ENCODE peak calls at places on chromosomes 4 and X, in six cellular contexts. O is suprapubic skin, G is fibroblast of mammary gland, E is GM12865, X is tibial artery, H is cardiac muscle cell. A is an unnamed sample.
A peak's percentile ranks its signal among the peaks of the same experiment; 100 is the strongest.

GRCh38 chr4:140256335-140256734 is 102.4 kb upstream of the MAML3 start:
- DNase-seq in G (peak; percentile 79), E (no peak), X (no peak), H (no peak), O (no peak), A (peak; percentile 87)

GRCh38 chr4:65968873-65969272 is 298.6 kb upstream of the EPHA5 start:
- DNase-seq in O (no peak), E (no peak), G (peak; percentile 68), X (no peak), H (no peak), A (no peak)

GRCh38 chr4:8706221-8707044 is 113.9 kb downstream of the CPZ start:
- DNase-seq in H (no peak), X (peak; percentile 53), E (no peak), G (no peak), O (peak; percentile 43), A (no peak)

GRCh38 chrX:19721726-19722370 is 165.6 kb downstream of the SH3KBP1 start:
- DNase-seq in E (no peak), X (no peak), H (no peak), G (no peak), O (no peak), A (no peak)

GRCh38 chr4:3213101-3213416 is 35.9 kb upstream of the MSANTD1 start:
- DNase-seq in O (no peak), E (no peak), H (no peak), X (no peak), G (no peak), A (no peak)

GRCh38 chrX:13000311-13000811 is 25.5 kb downstream of the TMSB4X start:
- DNase-seq in E (peak; percentile 82), X (no peak), G (no peak), H (no peak), O (no peak), A (no peak)

GRCh38 chrX:12434493-12434892 is 296.2 kb downstream of the FRMPD4 start:
- DNase-seq in G (no peak), O (no peak), X (no peak), H (no peak), E (no peak), A (no peak)

GRCh38 chrX:100685997-100686305 is 42.0 kb downstream of the SRPX2 start:
- DNase-seq in G (no peak), X (no peak), E (no peak), H (no peak), O (no peak), A (no peak)

GRCh38 chr4:124483043-124483906 is 229.3 kb downstream of the ANKRD50 start:
- DNase-seq in H (peak; percentile 64), E (no peak), X (no peak), G (no peak), O (no peak), A (no peak)

GRCh38 chrX:9569875-9570274 is 105.0 kb downstream of the TBL1X start:
- DNase-seq in H (no peak), X (no peak), G (peak; percentile 25), O (no peak), E (no peak), A (no peak)

GRCh38 chr4:53917719-53918118 is 146.7 kb downstream of the CHIC2 start:
- DNase-seq in O (no peak), X (no peak), E (no peak), G (peak; percentile 48), H (no peak), A (no peak)

GRCh38 chrX:131572372-131573014 is 28.6 kb downstream of the OR13H1 start:
- DNase-seq in X (no peak), O (no peak), H (no peak), G (no peak), E (no peak), A (no peak)

GRCh38 chrX:64093761-64094160 is 111.7 kb downstream of the AMER1 start:
- DNase-seq in G (peak; percentile 3), H (peak; percentile 22), X (no peak), O (no peak), E (peak; percentile 1), A (no peak)

GRCh38 chr4:181761130-181761529 is 482.1 kb upstream of the TENM3 start:
- DNase-seq in G (peak; percentile 55), H (no peak), O (no peak), X (no peak), E (no peak), A (no peak)

GRCh38 chrX:115030635-115031034 is 13.2 kb upstream of the IL13RA2 start:
- DNase-seq in O (no peak), E (peak; percentile 3), X (no peak), H (no peak), G (no peak), A (no peak)

GRCh38 chrX:72126539-72127140 is 5.1 kb downstream of the RTL5 start:
- DNase-seq in X (peak; percentile 92), H (peak; percentile 79), E (peak; percentile 77), O (peak; percentile 93), G (peak; percentile 92), A (peak; percentile 86)

GRCh38 chrX:106957856-106958255 is 37.7 kb downstream of the CLDN2 start:
- DNase-seq in E (no peak), O (no peak), G (no peak), X (no peak), H (no peak), A (no peak)

GRCh38 chrX:102976793-102977495 is 39.9 kb downstream of the RAB40AL start:
- DNase-seq in E (no peak), O (no peak), G (peak; percentile 18), H (no peak), X (no peak), A (peak; percentile 61)

GRCh38 chrX:22795680-22796079 is 204.1 kb upstream of the DDX53 start:
- DNase-seq in E (no peak), H (no peak), O (no peak), X (no peak), G (peak; percentile 36), A (no peak)

GRCh38 chr4:30821275-30821674 is 101.1 kb downstream of the PCDH7 start:
- DNase-seq in O (no peak), X (no peak), H (no peak), G (no peak), E (no peak), A (no peak)

GRCh38 chr4:82774711-82775171 is 23.9 kb downstream of the SCD5 start:
- DNase-seq in G (peak; percentile 28), O (no peak), H (no peak), E (no peak), X (no peak), A (no peak)

GRCh38 chrX:48683411-48683982 is at the start of gene WAS:
- DNase-seq in E (peak; percentile 81), O (no peak), X (no peak), G (no peak), H (no peak), A (no peak)

GRCh38 chr4:112060212-112060611 is 85.0 kb upstream of the FAM241A start:
- DNase-seq in E (peak; percentile 27), X (no peak), O (no peak), H (peak; percentile 63), G (peak; percentile 54), A (peak; percentile 21)
- TF ChIP-seq CTCF in E (peak; percentile 33), X (no peak), O (no peak), H (peak; percentile 49), G (peak; percentile 70), A (peak; percentile 59)

GRCh38 chr4:177696438-177696966 is 254.3 kb upstream of the AGA start:
- DNase-seq in X (no peak), E (no peak), O (no peak), G (peak; percentile 30), H (no peak), A (no peak)

DNA sequence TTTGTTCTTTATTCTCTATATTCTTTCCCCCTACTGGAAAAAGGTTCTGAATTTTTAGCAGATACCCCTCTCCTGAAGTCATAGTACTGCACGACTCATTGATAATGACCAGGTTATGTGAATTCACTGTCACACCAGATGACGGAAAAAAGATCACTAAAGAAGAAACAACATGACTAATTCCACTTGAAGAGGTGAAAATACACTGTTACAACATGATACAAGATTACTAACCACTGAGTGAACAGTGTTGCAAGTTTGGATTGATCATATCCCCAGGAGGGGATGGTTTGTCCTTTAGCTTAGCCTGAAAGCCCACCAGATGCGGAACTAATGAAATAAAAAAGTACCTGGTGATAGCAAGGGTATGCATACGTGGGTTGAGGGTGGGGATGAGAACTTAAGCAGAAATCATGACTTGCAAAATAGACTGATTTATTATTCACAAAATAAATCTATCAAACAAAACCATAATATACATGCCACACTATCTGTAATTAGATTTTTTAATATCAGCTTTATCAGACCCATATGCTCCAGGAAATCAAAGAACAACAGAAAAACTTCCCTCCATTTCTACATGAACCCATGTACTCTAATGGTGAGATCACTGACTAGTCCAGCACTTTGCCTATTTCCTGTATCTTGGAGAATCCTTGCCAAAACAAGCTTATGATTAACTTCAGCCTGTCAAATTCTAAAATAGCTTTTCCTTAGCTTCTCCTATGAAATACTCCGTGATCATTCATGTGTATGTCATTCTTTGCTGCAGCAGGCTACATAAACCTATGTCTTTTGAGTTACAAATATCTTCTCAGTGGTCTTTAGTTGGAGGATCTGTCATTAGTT is 257.4 kb upstream of the AGA start:
- DNase-seq in G (peak; percentile 75), X (no peak), O (no peak), E (no peak), H (no peak), A (no peak)
- H3K4me3 ChIP-seq in G (no peak overlapping the region), X (no peak overlapping the region), O (no peak overlapping the region), E (no peak overlapping the region), H (no peak overlapping the region), A (no peak overlapping the region)

DNA sequence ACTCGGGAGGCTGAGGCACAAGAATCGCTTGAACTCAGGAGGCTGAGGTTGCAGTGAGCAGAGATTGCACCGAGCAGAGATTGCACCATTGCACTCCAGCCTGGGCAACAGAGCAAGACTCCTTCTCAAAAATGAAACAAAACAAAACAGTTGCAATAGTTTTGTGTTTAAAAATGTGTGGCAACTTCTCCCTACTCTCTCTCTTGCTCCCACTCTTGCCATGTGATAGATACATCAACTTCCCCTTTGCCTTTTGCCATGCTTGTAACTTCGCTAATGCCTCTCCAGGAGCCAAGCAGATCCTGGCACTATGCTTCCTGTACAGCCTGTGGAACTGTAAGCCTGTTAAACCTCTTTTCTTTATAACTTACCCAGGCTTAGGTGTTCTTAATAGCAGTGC is 52.5 kb upstream of the INTU start:
- DNase-seq in X (no peak), E (no peak), G (no peak), O (no peak), H (no peak), A (no peak)
- TF ChIP-seq CTCF in X (no peak), E (no peak), G (no peak), O (no peak), H (no peak), A (no peak)

GRCh38 chrX:50183891-50184290 is 16.9 kb downstream of the AKAP4 start:
- DNase-seq in O (no peak), G (no peak), H (no peak), X (no peak), E (no peak), A (no peak)
- H3K4me3 ChIP-seq in O (no peak overlapping the region), G (no peak overlapping the region), H (no peak overlapping the region), X (no peak overlapping the region), E (no peak overlapping the region), A (no peak overlapping the region)

GRCh38 chr4:26860157-26860921 is at the start of gene STIM2:
- DNase-seq in X (peak; percentile 98), H (peak; percentile 97), E (peak; percentile 98), O (peak; percentile 96), G (peak; percentile 94), A (peak; percentile 96)
- TF ChIP-seq CTCF in X (peak; percentile 31), H (peak; percentile 35), E (peak; percentile 26), O (peak; percentile 41), G (peak; percentile 26), A (peak; percentile 13)

DNA sequence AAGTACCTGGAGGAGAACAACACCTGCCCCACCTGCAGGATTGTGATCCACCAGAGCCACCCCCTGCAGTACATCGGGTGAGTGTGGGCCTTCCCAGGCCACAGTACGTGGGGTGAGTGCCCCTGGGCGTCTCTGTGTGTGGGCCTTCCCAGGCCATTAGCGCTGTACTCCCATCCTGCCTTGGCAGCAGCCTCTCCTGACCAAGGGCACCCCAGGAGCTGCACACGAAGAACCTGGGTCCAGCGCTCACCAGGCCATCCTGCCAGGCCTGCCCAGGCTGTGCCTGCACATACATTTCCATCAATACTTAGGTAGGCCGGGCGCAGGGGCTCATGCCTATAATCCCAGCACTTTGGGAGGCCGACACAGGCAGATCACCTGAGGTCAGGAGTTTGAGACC is 29.3 kb downstream of the PCGF3 start:
- DNase-seq in G (no peak), O (no peak), X (no peak), H (no peak), E (no peak), A (no peak)
- H3K4me3 ChIP-seq in G (no peak overlapping the region), O (no peak overlapping the region), X (no peak overlapping the region), H (no peak overlapping the region), E (no peak overlapping the region), A (no peak overlapping the region)